ENCODE peak calls at places on chromosomes 13 and 19, in nine cellular contexts. C, Z, P, M, U, T, R, G and Y are unnamed samples.

GRCh38 chr13:26185720-26186119 is 36.4 kb downstream of the RNF6 start:
- DNase-seq in C (no peak), Z (no peak), P (no peak), M (no peak), U (no peak), T (no peak), R (no peak), G (no peak), Y (no peak)

GRCh38 chr13:52053460-52053859 is 29.0 kb downstream of the UTP14C start:
- DNase-seq in C (no peak), Z (no peak), P (peak; percentile 13), M (no peak), U (no peak), T (no peak), R (no peak), G (no peak), Y (no peak)

GRCh38 chr13:98155475-98156111 is 12.7 kb downstream of the FARP1 start:
- DNase-seq in C (no peak), Z (no peak), P (no peak), M (no peak), U (peak; percentile 25), T (peak; percentile 74), R (no peak), G (peak; percentile 75), Y (no peak)

GRCh38 chr13:87903568-87903967 is 232.4 kb downstream of the SLITRK5 start:
- DNase-seq in C (no peak), Z (no peak), P (no peak), M (no peak), U (no peak), T (no peak), R (no peak), G (no peak), Y (no peak)

GRCh38 chr13:79547211-79547610 is 66.3 kb downstream of the NDFIP2 start:
- DNase-seq in C (no peak), Z (no peak), P (no peak), M (no peak), U (no peak), T (no peak), R (no peak), G (no peak), Y (no peak)

GRCh38 chr13:58598241-58598640 is 966.7 kb downstream of the PCDH17 start:
- DNase-seq in C (no peak), Z (no peak), P (no peak), M (no peak), U (no peak), T (no peak), R (no peak), G (no peak), Y (no peak)

GRCh38 chr19:892243-892996 is 567 bp downstream of the MED16 start:
- DNase-seq in C (no peak), Z (no peak), P (peak; percentile 59), M (no peak), U (no peak), T (peak; percentile 50), R (no peak), G (peak; percentile 52), Y (peak; percentile 32)

GRCh38 chr13:32501058-32501457 is 37.5 kb downstream of the N4BP2L2 start:
- DNase-seq in C (no peak), Z (no peak), P (no peak), M (no peak), U (no peak), T (no peak), R (no peak), G (no peak), Y (no peak)

GRCh38 chr19:41364546-41365391 is 820 bp upstream of the B9D2 start:
- DNase-seq in C (no peak), Z (no peak), P (no peak), M (no peak), U (peak; percentile 16), T (no peak), R (no peak), G (no peak), Y (no peak)

GRCh38 chr13:44815507-44816074 is 173.7 kb downstream of the NUFIP1 start:
- DNase-seq in C (no peak), Z (peak; percentile 18), P (peak; percentile 62), M (peak; percentile 24), U (peak; percentile 65), T (peak; percentile 95), R (no peak), G (peak; percentile 52), Y (peak; percentile 40)

GRCh38 chr13:98173431-98173921 is 3.6 kb downstream of the RNF113B start:
- DNase-seq in C (peak; percentile 88), Z (no peak), P (peak; percentile 71), M (no peak), U (peak; percentile 55), T (peak; percentile 93), R (no peak), G (no peak), Y (no peak)

GRCh38 chr19:29510701-29511265 is 15.0 kb upstream of the VSTM2B start:
- DNase-seq in C (no peak), Z (no peak), P (peak; percentile 63), M (no peak), U (no peak), T (no peak), R (peak; percentile 15), G (no peak), Y (no peak)

GRCh38 chr13:105471683-105472082 is 1063.8 kb downstream of the EFNB2 start:
- DNase-seq in C (no peak), Z (no peak), P (no peak), M (no peak), U (no peak), T (no peak), R (no peak), G (no peak), Y (no peak)

GRCh38 chr13:93398167-93398566 is 171.6 kb downstream of the GPC6 start:
- DNase-seq in C (no peak), Z (no peak), P (no peak), M (no peak), U (no peak), T (peak; percentile 54), R (no peak), G (peak; percentile 26), Y (no peak)

GRCh38 chr13:79404985-79405384 is 1.1 kb downstream of the RBM26 start:
- DNase-seq in C (no peak), Z (no peak), P (peak; percentile 27), M (no peak), U (no peak), T (peak; percentile 50), R (no peak), G (no peak), Y (no peak)

GRCh38 chr13:64697226-64697625 is 2532.9 kb downstream of the PCDH9 start:
- DNase-seq in C (no peak), Z (no peak), P (no peak), M (no peak), U (no peak), T (no peak), R (no peak), G (no peak), Y (no peak)

GRCh38 chr13:114067886-114068722 is 64.3 kb downstream of the RASA3 start:
- DNase-seq in C (no peak), Z (no peak), P (no peak), M (no peak), U (no peak), T (no peak), R (peak; percentile 49), G (no peak), Y (no peak)

GRCh38 chr19:7083076-7083956 is 13.8 kb downstream of the ZNF557 start:
- DNase-seq in C (no peak), Z (no peak), P (peak; percentile 59), M (no peak), U (no peak), T (peak; percentile 43), R (no peak), G (no peak), Y (no peak)

GRCh38 chr19:42324655-42325307 is 654 bp upstream of the MEGF8 start:
- DNase-seq in C (no peak), Z (no peak), P (no peak), M (peak; percentile 29), U (no peak), T (no peak), R (no peak), G (no peak), Y (no peak)

GRCh38 chr19:28980236-28980868 is 232.6 kb downstream of the UQCRFS1 start:
- DNase-seq in C (no peak), Z (peak; percentile 28), P (peak; percentile 70), M (no peak), U (no peak), T (peak; percentile 68), R (no peak), G (no peak), Y (no peak)

GRCh38 chr13:39224841-39225240 is 186.6 kb downstream of the NHLRC3 start:
- DNase-seq in C (no peak), Z (no peak), P (no peak), M (no peak), U (no peak), T (no peak), R (no peak), G (no peak), Y (no peak)

DNA sequence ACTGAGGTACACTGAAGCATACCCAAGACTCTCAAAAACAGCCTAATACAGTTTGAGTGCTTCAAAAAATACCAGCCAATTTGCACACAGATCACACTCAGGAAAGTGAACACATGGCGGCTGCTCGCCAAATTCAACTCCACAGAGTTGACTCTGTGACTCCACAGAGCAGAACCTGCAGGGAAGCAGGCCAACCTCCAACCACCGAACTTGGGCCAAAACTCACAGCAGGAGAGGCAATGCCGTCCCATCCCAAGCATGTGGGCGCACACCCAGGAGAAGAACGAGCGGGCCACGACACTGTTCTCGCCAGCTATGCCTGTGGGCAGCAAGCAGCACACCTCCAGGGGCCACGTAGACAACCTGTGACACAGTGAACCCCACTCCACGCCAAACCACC is 21.1 kb downstream of the ELL start:
- DNase-seq in C (no peak), Z (no peak), P (no peak), M (no peak), U (peak; percentile 56), T (no peak), R (peak; percentile 46), G (no peak), Y (no peak)
- H3K4me1 ChIP-seq in C (peaks cover 100% of the 10 kb centered on the region), Z (peaks cover 17% of the 10 kb centered on the region), P (no peaks in the 10 kb centered on the region), M (peaks cover 40% of the 10 kb centered on the region), U (peaks cover 81% of the 10 kb centered on the region), T (peaks cover 29% of the 10 kb centered on the region), R (peaks cover 17% of the 10 kb centered on the region), G (peaks cover 8% of the 10 kb centered on the region), Y (peaks cover 24% of the 10 kb centered on the region)

GRCh38 chr13:50226515-50227147 is 211.4 kb downstream of the KCNRG start:
- DNase-seq in C (no peak), Z (no peak), P (no peak), M (no peak), U (no peak), T (no peak), R (no peak), G (no peak), Y (no peak)
- H3K4me1 ChIP-seq in C (peaks cover 12% of the 10 kb centered on the region), Z (no peaks in the 10 kb centered on the region), P (peaks cover 8% of the 10 kb centered on the region), M (no peaks in the 10 kb centered on the region), U (peaks cover 9% of the 10 kb centered on the region), T (peaks cover 28% of the 10 kb centered on the region), R (no peaks in the 10 kb centered on the region), G (no peaks in the 10 kb centered on the region), Y (no peaks in the 10 kb centered on the region)

GRCh38 chr19:35307990-35308389 is 16.0 kb downstream of the MAG start:
- DNase-seq in C (no peak), Z (no peak), P (no peak), M (no peak), U (no peak), T (no peak), R (no peak), G (no peak), Y (no peak)
- H3K4me1 ChIP-seq in C (no peaks in the 10 kb centered on the region), Z (peaks cover 21% of the 10 kb centered on the region), P (no peaks in the 10 kb centered on the region), M (no peaks in the 10 kb centered on the region), U (peaks cover 15% of the 10 kb centered on the region), T (no peaks in the 10 kb centered on the region), R (no peaks in the 10 kb centered on the region), G (no peaks in the 10 kb centered on the region), Y (no peaks in the 10 kb centered on the region)

DNA sequence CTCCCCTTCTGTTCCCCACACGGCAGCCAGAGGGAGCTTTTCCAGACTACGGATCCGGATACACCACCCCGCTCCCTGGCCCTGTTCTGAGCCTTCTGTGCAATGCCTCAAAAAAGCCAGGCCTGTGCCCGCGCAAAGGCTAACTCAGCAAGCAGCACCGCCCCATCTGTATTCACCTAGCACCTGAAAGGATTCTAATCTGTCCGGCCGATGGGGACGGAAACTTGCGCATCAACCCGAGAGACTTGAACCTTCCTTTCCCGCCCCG is 589 bp downstream of the ZBTB45 start:
- DNase-seq in C (no peak), Z (peak; percentile 87), P (peak; percentile 92), M (peak; percentile 69), U (peak; percentile 69), T (peak; percentile 91), R (no peak), G (peak; percentile 91), Y (peak; percentile 70)
- H3K4me1 ChIP-seq in C (peaks cover 53% of the 10 kb centered on the region), Z (peaks cover 15% of the 10 kb centered on the region), P (peaks cover 36% of the 10 kb centered on the region), M (peaks cover 5% of the 10 kb centered on the region), U (peaks cover 44% of the 10 kb centered on the region), T (peaks cover 12% of the 10 kb centered on the region), R (peaks cover 3% of the 10 kb centered on the region), G (peaks cover 24% of the 10 kb centered on the region), Y (peaks cover 10% of the 10 kb centered on the region)